ENCODE peak calls at places on chromosomes 1 and 21, in four cellular contexts. One of them, this sample, is unnamed.
A peak's percentile ranks its signal among the peaks of the same experiment; 100 is the strongest.

GRCh38 chr1:88647749-88648415 is 36.2 kb upstream of the PKN2 start:
- DNase-seq in GM12878: no peak
- DNase-seq in NT2/D1: no peak
- DNase-seq in HepG2: no peak
- DNase-seq in this sample: no peak

GRCh38 chr1:118944133-118944532 is 44.0 kb downstream of the TBX15 start:
- DNase-seq in HepG2: no peak
- DNase-seq in NT2/D1: no peak
- DNase-seq in GM12878: no peak
- DNase-seq in this sample: no peak

GRCh38 chr1:180911640-180912161 is 996 bp upstream of the KIAA1614 start:
- DNase-seq in GM12878: no peak
- DNase-seq in HepG2: no peak
- DNase-seq in NT2/D1: no peak
- DNase-seq in this sample: no peak

GRCh38 chr1:188888387-188888786 is 1589.3 kb downstream of the BRINP3 start:
- DNase-seq in GM12878: no peak
- DNase-seq in NT2/D1: no peak
- DNase-seq in HepG2: no peak
- DNase-seq in this sample: no peak

GRCh38 chr21:32545948-32546441 is 39.3 kb downstream of the TCP10L start:
- DNase-seq in HepG2: no peak
- DNase-seq in GM12878: no peak
- DNase-seq in NT2/D1: no peak
- DNase-seq in this sample: no peak

GRCh38 chr1:209072481-209072880 is 511.0 kb upstream of the CAMK1G start:
- DNase-seq in GM12878: no peak
- DNase-seq in NT2/D1: no peak
- DNase-seq in HepG2: no peak
- DNase-seq in this sample: no peak

GRCh38 chr1:70503358-70503757 is 92.3 kb downstream of the CTH start:
- DNase-seq in HepG2: no peak
- DNase-seq in GM12878: no peak
- DNase-seq in NT2/D1: no peak
- DNase-seq in this sample: no peak

GRCh38 chr1:44377925-44378784 is 23.1 kb upstream of the ERI3 start:
- DNase-seq in GM12878: no peak
- DNase-seq in NT2/D1: peak; percentile 73
- DNase-seq in HepG2: peak; percentile 67
- DNase-seq in this sample: no peak

GRCh38 chr1:90902672-90903071 is 119.2 kb downstream of the ZNF644 start:
- DNase-seq in NT2/D1: no peak
- DNase-seq in GM12878: no peak
- DNase-seq in HepG2: no peak
- DNase-seq in this sample: no peak

GRCh38 chr1:161038523-161039153 is at the start of gene TSTD1:
- DNase-seq in HepG2: no peak
- DNase-seq in NT2/D1: no peak
- DNase-seq in GM12878: no peak
- DNase-seq in this sample: no peak

GRCh38 chr1:209659909-209660308 is 7.7 kb upstream of the LAMB3 start:
- DNase-seq in HepG2: no peak
- DNase-seq in GM12878: no peak
- DNase-seq in NT2/D1: no peak
- DNase-seq in this sample: no peak

GRCh38 chr1:89833183-89834077 is 12.6 kb downstream of the LRRC8D start:
- DNase-seq in NT2/D1: no peak
- DNase-seq in HepG2: peak; percentile 54
- DNase-seq in GM12878: no peak
- DNase-seq in this sample: no peak

GRCh38 chr1:224433671-224434446 is 738 bp downstream of the WDR26 start:
- DNase-seq in HepG2: no peak
- DNase-seq in GM12878: no peak
- DNase-seq in NT2/D1: no peak
- DNase-seq in this sample: peak; percentile 59

GRCh38 chr1:116485071-116485735 is 85.6 kb downstream of the CD58 start:
- DNase-seq in NT2/D1: peak; percentile 97
- DNase-seq in GM12878: no peak
- DNase-seq in HepG2: peak; percentile 88
- DNase-seq in this sample: peak; percentile 97

GRCh38 chr1:7393141-7393540 is 378.0 kb upstream of the VAMP3 start:
- DNase-seq in HepG2: no peak
- DNase-seq in NT2/D1: no peak
- DNase-seq in GM12878: no peak
- DNase-seq in this sample: no peak

GRCh38 chr1:63590161-63590560 is 3.0 kb upstream of the PGM1 start:
- DNase-seq in HepG2: no peak
- DNase-seq in GM12878: no peak
- DNase-seq in NT2/D1: no peak
- DNase-seq in this sample: no peak

GRCh38 chr1:51829058-51829457 is 49.5 kb downstream of the NRDC start:
- DNase-seq in HepG2: no peak
- DNase-seq in NT2/D1: no peak
- DNase-seq in GM12878: no peak
- DNase-seq in this sample: no peak

GRCh38 chr1:78143152-78143551 is 97.4 kb downstream of the GIPC2 start:
- DNase-seq in GM12878: peak; percentile 38
- DNase-seq in NT2/D1: no peak
- DNase-seq in HepG2: no peak
- DNase-seq in this sample: no peak

GRCh38 chr1:22039594-22040347 is 12.7 kb upstream of the CDC42 start:
- DNase-seq in HepG2: no peak
- DNase-seq in NT2/D1: peak; percentile 54
- DNase-seq in GM12878: peak; percentile 97
- DNase-seq in this sample: no peak

GRCh38 chr1:161216945-161217712 is 2.0 kb downstream of the FCER1G start:
- DNase-seq in GM12878: peak; percentile 92
- DNase-seq in HepG2: peak; percentile 59
- DNase-seq in NT2/D1: no peak
- DNase-seq in this sample: no peak

GRCh38 chr1:52413410-52414104 is 9.2 kb downstream of the PRPF38A start:
- DNase-seq in HepG2: no peak
- DNase-seq in GM12878: no peak
- DNase-seq in NT2/D1: no peak
- DNase-seq in this sample: no peak

GRCh38 chr1:28449904-28450303 is 55.9 kb upstream of the RCC1 start:
- DNase-seq in HepG2: no peak
- DNase-seq in GM12878: peak; percentile 36
- DNase-seq in NT2/D1: no peak
- DNase-seq in this sample: no peak

DNA sequence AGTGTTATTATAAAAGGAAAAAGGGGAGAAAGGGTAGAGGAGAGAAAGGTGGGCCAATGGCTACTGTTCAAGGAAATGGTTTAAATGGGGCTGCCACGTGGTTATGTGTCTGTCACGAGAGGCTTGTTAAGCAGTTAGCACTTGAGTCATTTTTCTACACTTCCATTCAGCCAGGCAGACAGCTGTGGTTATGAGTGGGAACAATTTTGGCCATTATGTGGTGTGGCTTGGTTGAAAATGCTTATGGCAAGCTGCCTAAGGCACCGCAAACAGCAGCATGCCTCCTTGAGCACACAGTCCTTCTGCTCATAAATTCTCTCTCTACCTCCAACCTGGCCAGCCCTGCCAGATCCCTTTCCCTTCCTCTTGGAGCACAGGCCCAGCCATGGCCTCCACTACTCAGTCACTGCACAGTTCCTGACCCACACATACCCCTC is 3.2 kb upstream of the SRM start:
- DNase-seq in NT2/D1: no peak
- DNase-seq in GM12878: peak; percentile 87
- DNase-seq in HepG2: no peak
- DNase-seq in this sample: no peak
- TF ChIP-seq SUZ12 in NT2/D1: no peak
- TF ChIP-seq SUZ12 in GM12878: no peak
- TF ChIP-seq SUZ12 in HepG2: no peak
- TF ChIP-seq SUZ12 in this sample: no peak

GRCh38 chr1:1082239-1083180 is 8.4 kb upstream of the RNF223 start:
- DNase-seq in HepG2: no peak
- DNase-seq in NT2/D1: no peak
- DNase-seq in GM12878: no peak
- DNase-seq in this sample: no peak

GRCh38 chr1:1081311-1082238 is 7.5 kb upstream of the RNF223 start:
- DNase-seq in GM12878: no peak
- DNase-seq in NT2/D1: no peak
- DNase-seq in HepG2: no peak
- DNase-seq in this sample: peak; percentile 46

GRCh38 chr1:1079408-1080121 is 5.5 kb upstream of the RNF223 start:
- DNase-seq in HepG2: peak; percentile 79
- DNase-seq in NT2/D1: peak; percentile 40
- DNase-seq in GM12878: no peak
- DNase-seq in this sample: peak; percentile 82

GRCh38 chr1:1080951-1081310 is 6.8 kb upstream of the RNF223 start:
- DNase-seq in HepG2: no peak
- DNase-seq in GM12878: no peak
- DNase-seq in NT2/D1: no peak
- DNase-seq in this sample: peak; percentile 54

GRCh38 chr1:1080122-1080753 is 6.1 kb upstream of the RNF223 start:
- DNase-seq in HepG2: peak; percentile 45
- DNase-seq in NT2/D1: peak; percentile 20
- DNase-seq in GM12878: no peak
- DNase-seq in this sample: no peak
- H3K4me3 ChIP-seq in HepG2: peak overlapping the region; percentile 64
- H3K4me3 ChIP-seq in NT2/D1: peak overlapping the region; percentile 32
- H3K4me3 ChIP-seq in GM12878: no peak overlapping the region
- H3K4me3 ChIP-seq in this sample: peak overlapping the region; percentile 32

DNA sequence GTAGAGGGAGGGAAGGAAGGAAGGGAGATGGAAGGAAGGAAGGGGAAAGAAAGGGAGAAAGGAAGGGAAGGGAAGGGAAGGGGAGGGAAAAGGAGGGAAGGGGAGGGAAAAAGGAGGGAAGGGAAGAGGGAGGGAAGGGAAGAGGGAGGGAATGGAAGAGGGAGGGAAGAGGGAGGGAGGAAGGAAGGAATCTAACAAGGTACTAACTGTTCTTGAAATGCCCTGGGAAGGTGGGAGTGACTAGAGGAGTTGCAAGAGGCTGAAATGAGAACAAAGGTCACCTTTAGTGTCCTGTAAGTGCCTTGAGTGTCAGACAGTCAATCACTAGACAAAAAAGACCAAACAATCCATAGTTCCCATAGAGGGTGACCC is 2.3 kb upstream of the ATP2B4 start:
- DNase-seq in HepG2: no peak
- DNase-seq in NT2/D1: no peak
- DNase-seq in GM12878: no peak
- DNase-seq in this sample: no peak
- TF ChIP-seq SUZ12 in HepG2: no peak
- TF ChIP-seq SUZ12 in NT2/D1: no peak
- TF ChIP-seq SUZ12 in GM12878: no peak
- TF ChIP-seq SUZ12 in this sample: no peak

GRCh38 chr21:37916795-37917142 is 512 bp upstream of the KCNJ6 start:
- DNase-seq in HepG2: peak; percentile 3
- DNase-seq in NT2/D1: peak; percentile 73
- DNase-seq in GM12878: no peak
- DNase-seq in this sample: no peak
- H3K4me3 ChIP-seq in HepG2: no peak overlapping the region
- H3K4me3 ChIP-seq in NT2/D1: peak overlapping the region; percentile 68
- H3K4me3 ChIP-seq in GM12878: no peak overlapping the region
- H3K4me3 ChIP-seq in this sample: peak overlapping the region; percentile 67

GRCh38 chr1:20081331-20081810 is 11.4 kb downstream of the PLA2G5 start:
- DNase-seq in NT2/D1: no peak
- DNase-seq in GM12878: no peak
- DNase-seq in HepG2: no peak
- DNase-seq in this sample: no peak

GRCh38 chr1:20079661-20080305 is 9.8 kb downstream of the PLA2G5 start:
- DNase-seq in GM12878: no peak
- DNase-seq in NT2/D1: no peak
- DNase-seq in HepG2: no peak
- DNase-seq in this sample: no peak

GRCh38 chr1:20082772-20083171 is 12.8 kb downstream of the PLA2G5 start:
- DNase-seq in GM12878: no peak
- DNase-seq in NT2/D1: no peak
- DNase-seq in HepG2: no peak
- DNase-seq in this sample: no peak

GRCh38 chr1:20078711-20079110 is 8.7 kb downstream of the PLA2G5 start:
- DNase-seq in NT2/D1: no peak
- DNase-seq in GM12878: no peak
- DNase-seq in HepG2: no peak
- DNase-seq in this sample: no peak

GRCh38 chr1:20080441-20081330 is 10.7 kb downstream of the PLA2G5 start:
- DNase-seq in GM12878: peak; percentile 57
- DNase-seq in HepG2: no peak
- DNase-seq in NT2/D1: no peak
- DNase-seq in this sample: no peak
- TF ChIP-seq SUZ12 in GM12878: no peak
- TF ChIP-seq SUZ12 in HepG2: no peak
- TF ChIP-seq SUZ12 in NT2/D1: no peak
- TF ChIP-seq SUZ12 in this sample: no peak

GRCh38 chr1:15570861-15571260 is 14.0 kb downstream of the AGMAT start:
- DNase-seq in GM12878: no peak
- DNase-seq in NT2/D1: no peak
- DNase-seq in HepG2: no peak
- DNase-seq in this sample: no peak
- H3K4me3 ChIP-seq in GM12878: no peak overlapping the region
- H3K4me3 ChIP-seq in NT2/D1: no peak overlapping the region
- H3K4me3 ChIP-seq in HepG2: no peak overlapping the region
- H3K4me3 ChIP-seq in this sample: no peak overlapping the region

GRCh38 chr1:156430809-156431208 is 61.8 kb downstream of the RHBG start:
- DNase-seq in HepG2: no peak
- DNase-seq in NT2/D1: no peak
- DNase-seq in GM12878: no peak
- DNase-seq in this sample: no peak

GRCh38 chr1:156430305-156430704 is 61.3 kb downstream of the RHBG start:
- DNase-seq in HepG2: no peak
- DNase-seq in GM12878: no peak
- DNase-seq in NT2/D1: no peak
- DNase-seq in this sample: no peak

GRCh38 chr1:156427858-156428257 is 58.8 kb downstream of the RHBG start:
- DNase-seq in NT2/D1: no peak
- DNase-seq in HepG2: no peak
- DNase-seq in GM12878: no peak
- DNase-seq in this sample: no peak

GRCh38 chr1:156429308-156430060 is 60.5 kb downstream of the RHBG start:
- DNase-seq in GM12878: no peak
- DNase-seq in NT2/D1: no peak
- DNase-seq in HepG2: no peak
- DNase-seq in this sample: no peak

DNA sequence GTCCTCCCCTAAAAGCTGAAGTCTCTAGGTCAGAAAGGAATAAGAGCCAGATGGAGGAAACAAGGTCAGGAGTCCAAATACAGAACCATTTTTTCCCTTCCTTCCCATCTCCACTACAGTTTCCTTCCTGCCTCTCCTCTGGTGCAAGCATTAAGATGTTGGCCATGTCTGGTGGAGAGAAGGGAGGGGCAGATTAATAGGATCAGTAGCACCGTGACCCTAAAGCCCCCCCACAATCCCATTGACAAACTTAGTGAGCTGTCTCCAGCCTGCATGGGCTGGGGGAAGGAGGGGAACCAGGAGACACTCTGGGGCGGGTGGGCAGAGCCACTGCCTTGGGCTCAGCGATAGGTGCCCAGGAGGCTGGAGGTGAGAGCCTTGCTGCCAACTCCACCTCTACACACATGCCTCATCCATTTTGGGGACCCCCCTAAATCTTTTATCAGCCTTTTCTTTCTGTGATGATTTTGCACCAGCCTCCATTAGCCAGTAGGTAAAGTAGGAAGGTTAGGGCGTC is 59.8 kb downstream of the RHBG start:
- DNase-seq in HepG2: no peak
- DNase-seq in NT2/D1: no peak
- DNase-seq in GM12878: no peak
- DNase-seq in this sample: no peak
- TF ChIP-seq SUZ12 in HepG2: no peak
- TF ChIP-seq SUZ12 in NT2/D1: no peak
- TF ChIP-seq SUZ12 in GM12878: no peak
- TF ChIP-seq SUZ12 in this sample: no peak

This sample was measured in H1.